ENCODE peak calls at places on chromosomes 4 and X, in nine cellular contexts. B is GM13977, M is Calu3, A is cardiac muscle cell, Z is AG04450, P is nephron progenitor cell, S is tibial artery, C is NB4, R is GM10248. Y is an unnamed sample.

GRCh38 chrX:49071877-49072711 is 1.7 kb downstream of the PRAF2 start:
- DNase-seq in B (no peak), M (no peak), A (peak), Z (no peak), P (no peak), S (peak), C (no peak), R (no peak), Y (no peak)

GRCh38 chr4:116180056-116180690 is 905.2 kb downstream of the TRAM1L1 start:
- DNase-seq in B (peak), M (peak), A (peak), Z (no peak), P (no peak), S (no peak), C (peak), R (peak), Y (no peak)

GRCh38 chr4:7598939-7599790 is 164.4 kb upstream of the PSAPL1 start:
- DNase-seq in B (no peak), M (no peak), A (no peak), Z (no peak), P (no peak), S (no peak), C (no peak), R (no peak), Y (no peak)

GRCh38 chr4:124943938-124944337 is 231.4 kb upstream of the ANKRD50 start:
- DNase-seq in B (no peak), M (no peak), A (no peak), Z (no peak), P (no peak), S (no peak), C (peak), R (no peak), Y (no peak)

GRCh38 chrX:136731207-136731782 is 49.4 kb downstream of the ARHGEF6 start:
- DNase-seq in B (no peak), M (no peak), A (no peak), Z (no peak), P (no peak), S (no peak), C (no peak), R (no peak), Y (no peak)

GRCh38 chr4:88584471-88584900 is 7.8 kb upstream of the HERC3 start:
- DNase-seq in B (no peak), M (no peak), A (no peak), Z (no peak), P (no peak), S (no peak), C (no peak), R (no peak), Y (no peak)

GRCh38 chr4:142595222-142595871 is 250.8 kb downstream of the INPP4B start:
- DNase-seq in B (no peak), M (no peak), A (no peak), Z (no peak), P (no peak), S (no peak), C (no peak), R (no peak), Y (no peak)

GRCh38 chr4:153156263-153156662 is 48.0 kb upstream of the TRIM2 start:
- DNase-seq in B (peak), M (peak), A (peak), Z (no peak), P (peak), S (no peak), C (peak), R (no peak), Y (no peak)

GRCh38 chrX:132718411-132718810 is 229.6 kb upstream of the MBNL3 start:
- DNase-seq in B (no peak), M (no peak), A (no peak), Z (no peak), P (no peak), S (no peak), C (no peak), R (no peak), Y (no peak)

GRCh38 chrX:132714913-132715312 is 226.1 kb upstream of the MBNL3 start:
- DNase-seq in B (no peak), M (no peak), A (no peak), Z (no peak), P (no peak), S (no peak), C (no peak), R (no peak), Y (no peak)

GRCh38 chrX:132710756-132711155 is 221.9 kb upstream of the MBNL3 start:
- DNase-seq in B (no peak), M (no peak), A (no peak), Z (no peak), P (no peak), S (no peak), C (no peak), R (no peak), Y (peak)

GRCh38 chrX:132716006-132716405 is 227.2 kb upstream of the MBNL3 start:
- DNase-seq in B (no peak), M (no peak), A (no peak), Z (no peak), P (no peak), S (no peak), C (no peak), R (no peak), Y (no peak)
- TF ChIP-seq CTCF in B (peak), M (no peak), A (peak), Z (peak), P (peak), S (no peak), C (peak), R (no peak), Y (peak)

GRCh38 chrX:18931972-18932371 is 51.9 kb downstream of the PHKA2 start:
- DNase-seq in B (no peak), M (peak), A (peak), Z (no peak), P (peak), S (no peak), C (peak), R (peak), Y (peak)
- TF ChIP-seq CTCF in B (peak), M (no peak), A (peak), Z (peak), P (peak), S (peak), C (peak), R (peak), Y (peak)

GRCh38 chrX:141467442-141467841 is 117.1 kb downstream of the SPANXA1 start:
- DNase-seq in B (no peak), M (no peak), A (no peak), Z (no peak), P (no peak), S (no peak), C (no peak), R (no peak), Y (no peak)
- TF ChIP-seq CTCF in B (no peak), M (no peak), A (peak), Z (peak), P (peak), S (no peak), C (no peak), R (no peak), Y (no peak)

GRCh38 chrX:99305573-99305972 is 1104.5 kb downstream of the PCDH19 start:
- DNase-seq in B (no peak), M (no peak), A (no peak), Z (no peak), P (no peak), S (no peak), C (no peak), R (no peak), Y (no peak)

GRCh38 chrX:99301990-99302389 is 1108.1 kb downstream of the PCDH19 start:
- DNase-seq in B (peak), M (no peak), A (no peak), Z (no peak), P (no peak), S (no peak), C (peak), R (no peak), Y (peak)
- TF ChIP-seq CTCF in B (peak), M (no peak), A (no peak), Z (no peak), P (peak), S (no peak), C (peak), R (peak), Y (peak)

DNA sequence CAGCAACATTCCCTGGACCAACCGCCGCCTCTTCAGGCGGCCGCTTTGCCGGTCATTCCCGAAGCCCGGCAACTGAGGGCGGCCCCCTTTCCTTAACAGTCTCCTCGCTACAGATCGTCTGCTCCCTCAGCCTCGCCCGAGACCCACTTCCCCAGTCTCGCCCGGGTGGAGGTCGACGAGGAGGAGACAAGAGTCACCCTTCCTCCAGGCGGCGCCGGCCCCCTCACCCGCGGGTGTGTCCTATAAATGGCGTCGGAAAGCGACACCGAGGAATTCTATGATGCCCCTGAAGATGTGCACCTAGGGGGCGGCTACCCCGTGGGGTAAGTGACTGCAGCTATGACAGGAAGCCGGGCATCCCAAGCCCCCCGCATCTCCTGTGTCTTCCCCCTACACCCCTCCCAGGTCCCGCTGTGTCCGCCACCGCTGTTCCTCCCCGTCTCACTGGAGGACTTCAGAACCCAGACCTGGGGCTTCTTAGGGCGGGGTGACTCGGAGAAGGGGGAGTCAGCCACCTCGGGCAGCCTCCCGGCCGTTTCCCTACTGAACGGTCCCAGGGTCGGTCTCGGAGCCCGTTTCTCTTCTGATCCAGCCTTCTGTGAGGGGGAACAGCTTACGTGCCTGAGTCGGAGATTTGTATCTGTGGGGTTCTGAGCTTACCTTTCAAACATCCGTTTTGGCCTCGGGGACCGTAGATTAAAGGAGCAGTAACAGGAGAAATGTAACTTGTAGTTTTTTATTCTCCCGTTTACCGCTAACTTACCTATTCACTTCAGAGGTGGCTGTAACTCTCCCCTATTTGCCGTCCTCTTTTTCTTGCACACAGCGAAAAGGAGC is 570 bp downstream of the WDR44 start:
- DNase-seq in B (no peak), M (peak), A (no peak), Z (no peak), P (peak), S (peak), C (peak), R (peak), Y (peak)
- TF ChIP-seq CTCF in B (peak), M (no peak), A (peak), Z (no peak), P (no peak), S (no peak), C (no peak), R (no peak), Y (no peak)

DNA sequence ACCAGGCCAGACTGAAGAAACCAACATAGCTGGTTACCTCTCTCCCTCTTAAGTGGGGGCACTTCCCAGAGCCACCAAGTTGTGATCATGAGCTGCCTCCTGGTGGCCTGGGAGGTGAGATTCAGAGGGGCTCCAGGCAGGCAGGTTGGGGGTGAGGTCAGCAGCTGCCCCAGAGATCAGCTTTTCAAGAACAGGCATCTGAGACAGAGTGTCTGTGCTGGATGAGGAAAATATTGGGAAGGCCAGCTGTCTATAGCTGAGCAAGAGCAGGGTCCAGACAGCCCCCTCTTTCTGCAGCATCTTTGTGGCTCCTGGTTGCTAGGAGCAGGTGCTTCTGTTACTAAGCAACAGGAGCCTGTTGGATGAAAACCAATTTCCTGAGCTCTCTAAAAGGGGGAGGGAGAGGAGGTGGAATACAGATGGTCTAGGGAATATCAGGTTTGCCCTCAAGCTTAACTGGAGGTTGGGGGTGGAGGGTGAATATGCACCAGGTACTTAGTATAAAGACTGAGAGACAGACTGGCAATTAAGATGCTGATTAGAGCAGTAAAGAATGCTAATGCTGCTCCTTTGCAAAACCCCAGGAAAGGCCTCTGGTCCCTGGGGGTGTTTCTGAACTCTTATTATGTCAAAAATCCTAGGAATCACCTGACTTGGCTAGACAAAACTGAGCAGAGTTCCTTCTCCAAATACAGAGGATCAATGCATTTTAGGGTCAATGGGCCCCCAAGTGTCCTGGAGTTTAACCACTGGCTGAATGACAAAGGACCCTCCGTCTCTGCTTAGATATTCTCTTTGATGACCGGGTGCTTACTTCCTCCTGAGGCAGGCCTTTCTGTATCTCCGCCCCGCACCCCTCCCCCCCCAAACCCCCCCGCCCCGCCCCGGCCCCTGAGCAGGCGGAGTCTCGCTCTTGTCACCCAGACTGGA is 21.4 kb downstream of the ZCCHC13 start:
- DNase-seq in B (no peak), M (no peak), A (no peak), Z (no peak), P (no peak), S (no peak), C (peak), R (no peak), Y (no peak)
- TF ChIP-seq CTCF in B (no peak), M (no peak), A (no peak), Z (no peak), P (no peak), S (no peak), C (no peak), R (no peak), Y (no peak)

GRCh38 chrX:107429090-107429489 is 20.4 kb upstream of the FRMPD3 start:
- DNase-seq in B (no peak), M (peak), A (peak), Z (no peak), P (peak), S (no peak), C (peak), R (no peak), Y (peak)
- TF ChIP-seq CTCF in B (peak), M (peak), A (peak), Z (peak), P (peak), S (no peak), C (peak), R (peak), Y (peak)

GRCh38 chr4:47704693-47705325 is 133.1 kb downstream of the CORIN start:
- DNase-seq in B (peak), M (peak), A (peak), Z (peak), P (peak), S (no peak), C (peak), R (peak), Y (peak)
- TF ChIP-seq CTCF in B (peak), M (no peak), A (peak), Z (peak), P (peak), S (no peak), C (peak), R (peak), Y (peak)

DNA sequence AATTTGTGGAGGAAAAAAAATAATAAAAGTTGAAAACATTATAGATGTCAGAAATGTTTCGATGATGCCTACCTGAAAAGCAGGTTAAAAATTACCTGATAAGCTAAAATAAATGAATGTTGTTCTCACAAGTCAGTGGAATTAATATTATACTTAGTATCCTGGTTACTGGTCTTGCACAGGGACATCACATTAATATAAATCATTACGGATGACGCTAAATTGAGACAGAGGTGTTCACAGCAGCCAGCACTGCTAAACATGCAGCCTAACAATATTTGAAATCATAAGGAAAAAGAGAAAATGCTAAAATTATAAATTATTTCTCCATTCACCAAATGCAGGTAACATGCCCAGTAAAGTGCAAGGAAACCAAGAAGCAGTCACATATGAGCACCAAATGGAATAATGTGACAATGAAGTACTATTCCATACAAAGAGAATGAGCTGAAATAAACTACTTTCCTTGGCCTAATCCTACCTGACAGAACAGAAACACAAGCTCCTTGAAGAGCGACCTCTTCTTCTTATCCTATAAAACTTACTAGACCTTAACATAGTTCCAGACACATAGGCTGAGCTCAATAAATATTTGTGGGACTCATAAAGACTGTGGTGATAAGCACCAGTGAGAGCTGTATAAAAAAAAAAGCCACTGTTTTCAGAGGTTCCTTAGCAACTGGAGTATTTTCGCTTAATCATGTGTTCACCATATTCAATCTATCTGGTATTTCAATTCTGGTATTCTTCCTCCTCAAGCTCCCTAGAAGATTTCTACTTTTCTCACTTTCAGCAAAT is 1129.8 kb downstream of the STPG2 start:
- DNase-seq in B (no peak), M (no peak), A (no peak), Z (no peak), P (no peak), S (no peak), C (no peak), R (no peak), Y (no peak)
- TF ChIP-seq CTCF in B (no peak), M (no peak), A (no peak), Z (no peak), P (no peak), S (no peak), C (no peak), R (no peak), Y (no peak)